ENCODE peak calls at places on chromosomes 2 and 18, in four cellular contexts. One of them, this sample, is unnamed.

GRCh38 chr2:215748446-215748845 is 264.9 kb downstream of the MREG start:
- DNase-seq in cardiac fibroblast: no peak
- DNase-seq in colonic mucosa: no peak
- DNase-seq in GM12864: no peak
- DNase-seq in this sample: peak; percentile 58

GRCh38 chr2:168118733-168119518 is 128.5 kb downstream of the STK39 start:
- DNase-seq in cardiac fibroblast: peak; percentile 86
- DNase-seq in colonic mucosa: peak; percentile 43
- DNase-seq in GM12864: peak; percentile 29
- DNase-seq in this sample: peak; percentile 63

GRCh38 chr2:66095820-66096219 is 339.1 kb upstream of the MEIS1 start:
- DNase-seq in cardiac fibroblast: no peak
- DNase-seq in colonic mucosa: no peak
- DNase-seq in GM12864: no peak
- DNase-seq in this sample: no peak

GRCh38 chr2:138356178-138356577 is 145.4 kb upstream of the SPOPL start:
- DNase-seq in cardiac fibroblast: peak; percentile 91
- DNase-seq in colonic mucosa: no peak
- DNase-seq in GM12864: no peak
- DNase-seq in this sample: peak; percentile 88

GRCh38 chr2:235156055-235156454 is 204.2 kb downstream of the SH3BP4 start:
- DNase-seq in cardiac fibroblast: no peak
- DNase-seq in colonic mucosa: no peak
- DNase-seq in GM12864: no peak
- DNase-seq in this sample: no peak

GRCh38 chr2:125227843-125228392 is 1202.8 kb downstream of the CNTNAP5 start:
- DNase-seq in cardiac fibroblast: no peak
- DNase-seq in colonic mucosa: no peak
- DNase-seq in GM12864: no peak
- DNase-seq in this sample: no peak

GRCh38 chr18:66682855-66683322 is 79.0 kb upstream of the CDH19 start:
- DNase-seq in cardiac fibroblast: peak; percentile 57
- DNase-seq in colonic mucosa: no peak
- DNase-seq in GM12864: no peak
- DNase-seq in this sample: peak; percentile 1

GRCh38 chr2:239600194-239600593 is 199.4 kb upstream of the HDAC4 start:
- DNase-seq in cardiac fibroblast: no peak
- DNase-seq in colonic mucosa: no peak
- DNase-seq in GM12864: no peak
- DNase-seq in this sample: no peak

GRCh38 chr2:83827618-83828017 is 631.5 kb downstream of the SUCLG1 start:
- DNase-seq in cardiac fibroblast: no peak
- DNase-seq in colonic mucosa: no peak
- DNase-seq in GM12864: no peak
- DNase-seq in this sample: no peak
- TF ChIP-seq CTCF in cardiac fibroblast: no peak
- TF ChIP-seq CTCF in colonic mucosa: no peak
- TF ChIP-seq CTCF in GM12864: no peak
- TF ChIP-seq CTCF in this sample: no peak

GRCh38 chr2:231900975-231901374 is 25.2 kb downstream of the NPPC start:
- DNase-seq in cardiac fibroblast: no peak
- DNase-seq in colonic mucosa: no peak
- DNase-seq in GM12864: no peak
- DNase-seq in this sample: no peak
- H3K4me3 ChIP-seq in cardiac fibroblast: no peak overlapping the region
- H3K4me3 ChIP-seq in colonic mucosa: no peak overlapping the region
- H3K4me3 ChIP-seq in GM12864: no peak overlapping the region
- H3K4me3 ChIP-seq in this sample: no peak overlapping the region

GRCh38 chr2:105795575-105795934 is 50.8 kb downstream of the NCK2 start:
- DNase-seq in cardiac fibroblast: no peak
- DNase-seq in colonic mucosa: no peak
- DNase-seq in GM12864: no peak
- DNase-seq in this sample: no peak

GRCh38 chr2:105796131-105796638 is 51.5 kb downstream of the NCK2 start:
- DNase-seq in cardiac fibroblast: no peak
- DNase-seq in colonic mucosa: no peak
- DNase-seq in GM12864: no peak
- DNase-seq in this sample: no peak

GRCh38 chr2:105797298-105797819 is 52.6 kb downstream of the NCK2 start:
- DNase-seq in cardiac fibroblast: peak; percentile 63
- DNase-seq in colonic mucosa: no peak
- DNase-seq in GM12864: no peak
- DNase-seq in this sample: no peak

GRCh38 chr2:105794926-105795574 is 50.3 kb downstream of the NCK2 start:
- DNase-seq in cardiac fibroblast: no peak
- DNase-seq in colonic mucosa: no peak
- DNase-seq in GM12864: no peak
- DNase-seq in this sample: no peak

GRCh38 chr2:105796791-105797190 is 52.1 kb downstream of the NCK2 start:
- DNase-seq in cardiac fibroblast: no peak
- DNase-seq in colonic mucosa: no peak
- DNase-seq in GM12864: no peak
- DNase-seq in this sample: peak; percentile 16
- TF ChIP-seq CTCF in cardiac fibroblast: no peak
- TF ChIP-seq CTCF in colonic mucosa: no peak
- TF ChIP-seq CTCF in GM12864: no peak
- TF ChIP-seq CTCF in this sample: no peak

DNA sequence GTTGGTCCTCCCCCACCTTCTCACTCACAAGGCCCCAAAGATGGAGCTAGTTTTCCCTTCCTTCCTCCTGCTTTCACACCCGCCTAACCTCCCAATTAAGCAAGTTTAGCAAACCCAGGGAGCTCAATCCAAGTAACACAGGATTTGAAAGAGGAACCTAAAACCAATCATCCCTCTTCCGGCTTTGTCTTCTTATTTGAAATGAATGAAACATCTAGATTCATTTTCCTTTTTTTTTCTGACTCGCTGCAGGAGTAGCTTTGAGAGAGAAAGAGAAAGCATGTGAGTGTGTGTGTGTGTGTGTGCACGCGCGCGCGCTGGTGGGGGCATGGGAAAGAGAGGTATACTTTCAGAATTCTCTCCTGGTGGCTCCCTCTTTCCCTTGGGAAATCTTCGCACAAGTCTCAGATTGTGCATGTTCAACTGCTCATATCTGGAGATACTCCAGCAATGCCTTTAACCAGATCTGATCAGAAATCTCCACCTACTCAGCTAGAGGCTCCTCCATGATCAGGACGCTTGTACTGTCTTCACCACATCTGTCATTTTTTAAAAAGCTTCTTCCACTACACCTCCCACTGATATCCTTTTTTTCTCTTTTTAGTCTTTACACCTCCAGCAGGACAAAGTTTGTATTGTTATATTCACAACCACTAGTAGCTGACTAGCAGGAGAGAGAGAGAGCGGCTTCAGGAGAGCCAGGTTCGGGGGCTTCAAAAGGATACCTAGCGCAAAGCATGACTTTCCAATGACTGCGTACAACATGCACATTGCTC is 1.6 kb downstream of the SLC8A1 start:
- DNase-seq in cardiac fibroblast: peak; percentile 55
- DNase-seq in colonic mucosa: no peak
- DNase-seq in GM12864: no peak
- DNase-seq in this sample: peak; percentile 68
- H3K4me3 ChIP-seq in cardiac fibroblast: peak overlapping the region; percentile 71
- H3K4me3 ChIP-seq in colonic mucosa: peak overlapping the region; percentile 40
- H3K4me3 ChIP-seq in GM12864: peak overlapping the region; percentile 13
- H3K4me3 ChIP-seq in this sample: peak overlapping the region; percentile 89

GRCh38 chr2:62206024-62206423 is 10.1 kb downstream of the B3GNT2 start:
- DNase-seq in cardiac fibroblast: no peak
- DNase-seq in colonic mucosa: no peak
- DNase-seq in GM12864: no peak
- DNase-seq in this sample: no peak

GRCh38 chr2:62209427-62209991 is 13.6 kb downstream of the B3GNT2 start:
- DNase-seq in cardiac fibroblast: no peak
- DNase-seq in colonic mucosa: no peak
- DNase-seq in GM12864: no peak
- DNase-seq in this sample: no peak

GRCh38 chr2:62207480-62207879 is 11.6 kb downstream of the B3GNT2 start:
- DNase-seq in cardiac fibroblast: no peak
- DNase-seq in colonic mucosa: no peak
- DNase-seq in GM12864: no peak
- DNase-seq in this sample: no peak

GRCh38 chr2:62208758-62209114 is 12.8 kb downstream of the B3GNT2 start:
- DNase-seq in cardiac fibroblast: no peak
- DNase-seq in colonic mucosa: no peak
- DNase-seq in GM12864: no peak
- DNase-seq in this sample: no peak

GRCh38 chr2:62208082-62208757 is 12.3 kb downstream of the B3GNT2 start:
- DNase-seq in cardiac fibroblast: no peak
- DNase-seq in colonic mucosa: no peak
- DNase-seq in GM12864: no peak
- DNase-seq in this sample: no peak
- TF ChIP-seq CTCF in cardiac fibroblast: no peak
- TF ChIP-seq CTCF in colonic mucosa: no peak
- TF ChIP-seq CTCF in GM12864: no peak
- TF ChIP-seq CTCF in this sample: no peak

DNA sequence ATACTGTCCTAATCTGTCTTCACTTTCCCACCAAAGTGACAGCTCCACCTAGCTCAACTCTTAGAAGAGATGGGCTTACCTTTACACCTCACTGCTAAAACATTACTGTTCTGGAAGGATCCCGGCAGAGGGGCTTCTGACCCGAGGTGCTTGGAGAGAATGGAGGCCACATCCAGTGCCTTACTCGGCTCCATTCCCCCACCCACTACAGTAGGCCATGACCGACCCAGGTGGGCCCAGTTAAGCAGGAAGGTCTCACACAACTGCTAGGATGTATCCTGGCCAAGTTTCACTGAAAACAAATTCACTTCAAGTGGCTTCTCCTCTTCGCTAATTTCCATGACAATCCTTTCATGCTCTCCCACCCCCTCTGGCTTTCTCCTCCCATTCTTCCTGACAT is 11.9 kb downstream of the WIPF1 start:
- DNase-seq in cardiac fibroblast: no peak
- DNase-seq in colonic mucosa: no peak
- DNase-seq in GM12864: no peak
- DNase-seq in this sample: no peak
- H3K4me3 ChIP-seq in cardiac fibroblast: no peak overlapping the region
- H3K4me3 ChIP-seq in colonic mucosa: no peak overlapping the region
- H3K4me3 ChIP-seq in GM12864: no peak overlapping the region
- H3K4me3 ChIP-seq in this sample: no peak overlapping the region

This sample was measured in foreskin fibroblast.